ENCODE peak calls at places on chromosomes 2 and 18, in ten cellular contexts. K, M, Q, I, F, T, N, P, U and O are unnamed samples.

GRCh38 chr2:172864182-172864581 is 128.5 kb downstream of the RAPGEF4 start:
- DNase-seq in K (peak; percentile 56), M (no peak), Q (no peak), I (no peak), F (peak; percentile 52), T (no peak), N (peak; percentile 23), P (peak; percentile 2), U (no peak), O (peak; percentile 44)

GRCh38 chr2:23135481-23136100 is 249.4 kb upstream of the KLHL29 start:
- DNase-seq in K (no peak), M (no peak), Q (no peak), I (no peak), F (no peak), T (no peak), N (no peak), P (no peak), U (no peak), O (no peak)

GRCh38 chr2:65349863-65350262 is 82.5 kb downstream of the SPRED2 start:
- DNase-seq in K (no peak), M (no peak), Q (no peak), I (no peak), F (no peak), T (no peak), N (peak; percentile 61), P (no peak), U (no peak), O (peak; percentile 70)

GRCh38 chr18:8724452-8724851 is 19.1 kb downstream of the MTCL1 start:
- DNase-seq in K (no peak), M (no peak), Q (no peak), I (no peak), F (no peak), T (no peak), N (no peak), P (no peak), U (no peak), O (no peak)

GRCh38 chr2:230974096-230974913 is 21.6 kb upstream of the SPATA3 start:
- DNase-seq in K (no peak), M (peak; percentile 55), Q (peak; percentile 39), I (no peak), F (peak; percentile 84), T (peak; percentile 88), N (no peak), P (peak; percentile 80), U (peak; percentile 34), O (no peak)

GRCh38 chr2:24878341-24878740 is 41.7 kb downstream of the ADCY3 start:
- DNase-seq in K (no peak), M (no peak), Q (no peak), I (no peak), F (no peak), T (no peak), N (no peak), P (no peak), U (no peak), O (no peak)

GRCh38 chr2:6824962-6825361 is 40.7 kb downstream of the CMPK2 start:
- DNase-seq in K (no peak), M (no peak), Q (no peak), I (no peak), F (no peak), T (no peak), N (no peak), P (no peak), U (no peak), O (no peak)

GRCh38 chr2:236109061-236109460 is 59.1 kb downstream of the GBX2 start:
- DNase-seq in K (no peak), M (no peak), Q (no peak), I (no peak), F (no peak), T (no peak), N (no peak), P (no peak), U (no peak), O (no peak)

GRCh38 chr2:180184506-180184905 is 177.4 kb upstream of the CWC22 start:
- DNase-seq in K (no peak), M (no peak), Q (no peak), I (no peak), F (no peak), T (no peak), N (no peak), P (no peak), U (no peak), O (no peak)

GRCh38 chr18:77061946-77062517 is 70.6 kb downstream of the MBP start:
- DNase-seq in K (no peak), M (no peak), Q (no peak), I (peak; percentile 74), F (no peak), T (no peak), N (no peak), P (no peak), U (no peak), O (no peak)

GRCh38 chr2:193868833-193869232 is 1674.1 kb upstream of the TMEFF2 start:
- DNase-seq in K (no peak), M (no peak), Q (no peak), I (no peak), F (no peak), T (no peak), N (no peak), P (no peak), U (no peak), O (no peak)

GRCh38 chr2:101328474-101329007 is 20.0 kb upstream of the RNF149 start:
- DNase-seq in K (no peak), M (no peak), Q (no peak), I (no peak), F (no peak), T (peak; percentile 74), N (no peak), P (no peak), U (no peak), O (no peak)

GRCh38 chr2:120381661-120382060 is 35.7 kb downstream of the INHBB start:
- DNase-seq in K (no peak), M (no peak), Q (no peak), I (no peak), F (no peak), T (no peak), N (no peak), P (no peak), U (no peak), O (no peak)

GRCh38 chr2:135916232-135916631 is 40.0 kb upstream of the MCM6 start:
- DNase-seq in K (peak; percentile 11), M (no peak), Q (no peak), I (peak; percentile 52), F (peak; percentile 15), T (peak; percentile 12), N (peak; percentile 47), P (no peak), U (no peak), O (no peak)

GRCh38 chr2:121902171-121902591 is 146.7 kb downstream of the TSN start:
- DNase-seq in K (no peak), M (no peak), Q (no peak), I (no peak), F (peak; percentile 50), T (no peak), N (no peak), P (no peak), U (no peak), O (peak; percentile 30)

GRCh38 chr2:63888490-63889402 is 47.0 kb downstream of the UGP2 start:
- DNase-seq in K (peak; percentile 41), M (no peak), Q (no peak), I (peak; percentile 15), F (peak; percentile 42), T (no peak), N (peak; percentile 64), P (peak; percentile 41), U (peak; percentile 3), O (no peak)

GRCh38 chr2:155846249-155846648 is 486.3 kb downstream of the NR4A2 start:
- DNase-seq in K (no peak), M (no peak), Q (no peak), I (no peak), F (no peak), T (no peak), N (no peak), P (no peak), U (no peak), O (no peak)

GRCh38 chr2:168678153-168678853 is 124.1 kb upstream of the NOSTRIN start:
- DNase-seq in K (no peak), M (no peak), Q (no peak), I (no peak), F (no peak), T (no peak), N (no peak), P (no peak), U (no peak), O (no peak)

GRCh38 chr2:51918113-51918512 is 886.2 kb upstream of the NRXN1 start:
- DNase-seq in K (no peak), M (no peak), Q (no peak), I (no peak), F (no peak), T (no peak), N (no peak), P (no peak), U (no peak), O (no peak)

GRCh38 chr18:13477147-13477683 is 249.1 kb downstream of the FAM210A start:
- DNase-seq in K (no peak), M (no peak), Q (no peak), I (no peak), F (no peak), T (no peak), N (no peak), P (no peak), U (no peak), O (no peak)

GRCh38 chr18:56565596-56566355 is 72.6 kb downstream of the TXNL1 start:
- DNase-seq in K (no peak), M (no peak), Q (no peak), I (no peak), F (no peak), T (no peak), N (no peak), P (no peak), U (no peak), O (no peak)

GRCh38 chr2:151878655-151879563 is 50.7 kb upstream of the ARL5A start:
- DNase-seq in K (no peak), M (no peak), Q (no peak), I (no peak), F (no peak), T (no peak), N (no peak), P (no peak), U (no peak), O (no peak)

GRCh38 chr2:27442981-27443323 is 771 bp downstream of the KRTCAP3 start:
- DNase-seq in K (no peak), M (no peak), Q (no peak), I (no peak), F (no peak), T (no peak), N (no peak), P (no peak), U (no peak), O (no peak)

GRCh38 chr2:18156421-18156820 is 278.0 kb downstream of the KCNS3 start:
- DNase-seq in K (no peak), M (no peak), Q (no peak), I (no peak), F (no peak), T (no peak), N (no peak), P (no peak), U (no peak), O (no peak)

GRCh38 chr2:90645-91312 is 44.5 kb upstream of the FAM110C start:
- DNase-seq in K (no peak), M (no peak), Q (no peak), I (no peak), F (no peak), T (no peak), N (no peak), P (no peak), U (no peak), O (no peak)

GRCh38 chr2:201199847-201200246 is 16.9 kb downstream of the CASP10 start:
- DNase-seq in K (no peak), M (no peak), Q (no peak), I (no peak), F (no peak), T (no peak), N (no peak), P (no peak), U (no peak), O (no peak)

GRCh38 chr2:3539836-3540235 is 18.3 kb downstream of the RNASEH1 start:
- DNase-seq in K (no peak), M (no peak), Q (no peak), I (no peak), F (no peak), T (no peak), N (no peak), P (no peak), U (no peak), O (no peak)